ENCODE peak calls at places on chromosomes 4 and X, in six cellular contexts. R is effector memory CD8-positive, alpha-beta T cell; Z is stomach; O is activated naive CD4-positive, alpha-beta T cell treated with anti-CD3 and anti-CD28 coated beads for 36 hours; Y is sciatic nerve; K is GM12892. L is an unnamed sample.

GRCh38 chr4:100362363-100362762 is 155.5 kb downstream of the EMCN start:
- DNase-seq in O (no peak), K (no peak), Z (no peak), Y (no peak), R (no peak), L (no peak)

GRCh38 chr4:113945906-113946305 is 33.5 kb downstream of the ARSJ start:
- DNase-seq in Y (no peak), O (no peak), K (no peak), R (no peak), Z (no peak), L (no peak)

GRCh38 chrX:19874391-19875050 is 12.9 kb downstream of the SH3KBP1 start:
- DNase-seq in R (no peak), K (no peak), O (no peak), Z (no peak), Y (no peak), L (no peak)

GRCh38 chr4:167031534-167032156 is 202.6 kb downstream of the SPOCK3 start:
- DNase-seq in O (no peak), K (no peak), R (no peak), Z (no peak), Y (no peak), L (no peak)

GRCh38 chr4:19729873-19730735 is 521.6 kb upstream of the SLIT2 start:
- DNase-seq in K (no peak), R (no peak), Y (no peak), O (no peak), Z (no peak), L (no peak)

GRCh38 chrX:18964880-18965279 is 19.0 kb downstream of the PHKA2 start:
- DNase-seq in R (no peak), Z (no peak), Y (no peak), O (no peak), K (no peak), L (no peak)

GRCh38 chr4:13921805-13922204 is 294.3 kb upstream of the BOD1L1 start:
- DNase-seq in Z (no peak), Y (no peak), K (no peak), R (no peak), O (no peak), L (no peak)

GRCh38 chr4:123783091-123783765 is 386.6 kb downstream of the SPRY1 start:
- DNase-seq in Y (no peak), K (no peak), R (no peak), Z (no peak), O (no peak), L (no peak)

GRCh38 chr4:61301285-61301684 is 101.2 kb downstream of the ADGRL3 start:
- DNase-seq in K (no peak), Z (no peak), Y (no peak), O (no peak), R (no peak), L (no peak)

GRCh38 chr4:121711263-121712000 is 14.7 kb upstream of the ANXA5 start:
- DNase-seq in O (peak), Y (peak), R (no peak), Z (peak), K (no peak), L (peak)

GRCh38 chr4:5755679-5756078 is 44.7 kb downstream of the EVC start:
- DNase-seq in R (no peak), K (no peak), Z (no peak), O (no peak), Y (no peak), L (no peak)

GRCh38 chrX:41921492-41922124 is 1.7 kb downstream of the CASK start:
- DNase-seq in R (no peak), Z (no peak), O (no peak), Y (no peak), K (no peak), L (peak)

GRCh38 chrX:74449322-74449936 is 28.1 kb downstream of the SLC16A2 start:
- DNase-seq in O (peak), R (peak), Y (no peak), K (no peak), Z (peak), L (no peak)

GRCh38 chr4:1836650-1837049 is 19.3 kb downstream of the LETM1 start:
- DNase-seq in Z (no peak), O (no peak), Y (no peak), K (no peak), R (no peak), L (no peak)

GRCh38 chr4:153083447-153083921 is 120.8 kb upstream of the TRIM2 start:
- DNase-seq in Z (peak), R (peak), O (peak), K (peak), Y (no peak), L (peak)

GRCh38 chrX:153226344-153227190 is 47.5 kb downstream of the MAGEA1 start:
- DNase-seq in R (no peak), Y (peak), K (no peak), O (peak), Z (no peak), L (peak)

GRCh38 chr4:101037249-101037648 is 310.1 kb downstream of the PPP3CA start:
- DNase-seq in R (no peak), O (no peak), Z (no peak), K (no peak), Y (no peak), L (no peak)

L was measured in erythroblast.